ENCODE peak calls at places on chromosomes 13 and 19, in four cellular contexts. One of them, this sample, is unnamed.

GRCh38 chr19:10037367-10037766 is 24.1 kb downstream of the RDH8 start:
- DNase-seq in GM04504: no peak
- DNase-seq in B cell: no peak
- DNase-seq in omental fat pad: no peak
- DNase-seq in this sample: no peak

GRCh38 chr13:113623491-113624234 is 34.3 kb downstream of the ATP4B start:
- DNase-seq in GM04504: no peak
- DNase-seq in B cell: no peak
- DNase-seq in omental fat pad: no peak
- DNase-seq in this sample: peak

GRCh38 chr19:56538761-56539263 is at the start of gene ZFP28:
- DNase-seq in GM04504: no peak
- DNase-seq in B cell: no peak
- DNase-seq in omental fat pad: peak
- DNase-seq in this sample: peak

GRCh38 chr13:32175943-32176342 is 139.2 kb downstream of the ZAR1L start:
- DNase-seq in GM04504: no peak
- DNase-seq in B cell: no peak
- DNase-seq in omental fat pad: no peak
- DNase-seq in this sample: no peak

GRCh38 chr19:6105444-6105843 is 4.9 kb downstream of the RFX2 start:
- DNase-seq in GM04504: no peak
- DNase-seq in B cell: no peak
- DNase-seq in omental fat pad: no peak
- DNase-seq in this sample: no peak

GRCh38 chr13:107043016-107043957 is 475.4 kb upstream of the ARGLU1 start:
- DNase-seq in GM04504: peak
- DNase-seq in B cell: no peak
- DNase-seq in omental fat pad: no peak
- DNase-seq in this sample: no peak

GRCh38 chr13:94710881-94711560 is 1.3 kb downstream of the SOX21 start:
- DNase-seq in GM04504: no peak
- DNase-seq in B cell: no peak
- DNase-seq in omental fat pad: no peak
- DNase-seq in this sample: peak

GRCh38 chr13:64928704-64929499 is 2301.2 kb downstream of the PCDH9 start:
- DNase-seq in GM04504: peak
- DNase-seq in B cell: no peak
- DNase-seq in omental fat pad: no peak
- DNase-seq in this sample: no peak

GRCh38 chr19:50512999-50513745 is 541 bp downstream of the ASPDH start:
- DNase-seq in GM04504: no peak
- DNase-seq in B cell: no peak
- DNase-seq in omental fat pad: no peak
- DNase-seq in this sample: no peak